ENCODE peak calls at places on chromosomes 11 and 22, in four cellular contexts. V, U, Q and O are unnamed samples.

GRCh38 chr22:48473202-48473601 is 1354.5 kb downstream of the BRD1 start:
- DNase-seq in Q (peak), V (no peak), U (no peak), O (no peak)

GRCh38 chr11:12682730-12683500 is 8.7 kb downstream of the TEAD1 start:
- DNase-seq in U (no peak), V (peak), Q (no peak), O (no peak)

GRCh38 chr22:44625981-44626687 is 75.9 kb upstream of the PRR5 start:
- DNase-seq in U (peak), V (peak), Q (peak), O (peak)

GRCh38 chr11:86460461-86461404 is 86.0 kb downstream of the CCDC81 start:
- DNase-seq in V (no peak), Q (no peak), U (no peak), O (peak)

GRCh38 chr22:33248927-33249326 is 190.7 kb upstream of the SYN3 start:
- DNase-seq in U (no peak), Q (no peak), V (no peak), O (no peak)

GRCh38 chr22:29788339-29789279 is 21.4 kb downstream of the UQCR10 start:
- DNase-seq in V (peak), Q (no peak), U (no peak), O (no peak)

GRCh38 chr11:35855685-35856084 is 88.2 kb upstream of the LDLRAD3 start:
- DNase-seq in V (no peak), Q (no peak), U (no peak), O (no peak)

GRCh38 chr11:28476053-28476452 is 367.9 kb downstream of the METTL15 start:
- DNase-seq in V (no peak), U (no peak), Q (no peak), O (no peak)

GRCh38 chr22:22840778-22841177 is 46.8 kb upstream of the IGLL5 start:
- DNase-seq in V (no peak), U (no peak), Q (no peak), O (no peak)

GRCh38 chr11:43830928-43831440 is 49.6 kb upstream of the ALKBH3 start:
- DNase-seq in U (peak), V (peak), Q (no peak), O (peak)

GRCh38 chr22:19873138-19873959 is 18.7 kb upstream of the GNB1L start:
- DNase-seq in V (no peak), Q (no peak), U (no peak), O (no peak)

GRCh38 chr11:2086239-2087040 is 52.7 kb downstream of the IGF2 start:
- DNase-seq in U (no peak), Q (no peak), V (no peak), O (no peak)

GRCh38 chr11:47918882-47919495 is 61.4 kb upstream of the PTPRJ start:
- DNase-seq in Q (no peak), U (no peak), V (peak), O (peak)

GRCh38 chr22:46360891-46361290 is 25.4 kb downstream of the TRMU start:
- DNase-seq in U (no peak), Q (no peak), V (no peak), O (no peak)

GRCh38 chr11:35087648-35088047 is 51.3 kb upstream of the CD44 start:
- DNase-seq in V (no peak), Q (no peak), U (no peak), O (peak)

GRCh38 chr11:122215244-122215992 is 99.4 kb upstream of the BLID start:
- DNase-seq in V (peak), U (peak), Q (peak), O (peak)

GRCh38 chr22:22195265-22196017 is 49.1 kb upstream of the VPREB1 start:
- DNase-seq in Q (peak), U (peak), V (peak), O (peak)

GRCh38 chr22:22187299-22187698 is 57.3 kb upstream of the VPREB1 start:
- DNase-seq in V (no peak), Q (no peak), U (no peak), O (no peak)

GRCh38 chr11:79195209-79195608 is 245.6 kb downstream of the TENM4 start:
- DNase-seq in Q (no peak), V (no peak), U (no peak), O (no peak)

GRCh38 chr22:39405346-39406085 is 5.9 kb downstream of the TAB1 start:
- DNase-seq in Q (no peak), U (no peak), V (no peak), O (no peak)

GRCh38 chr22:19497245-19497644 is 17.5 kb downstream of the CDC45 start:
- DNase-seq in V (no peak), Q (no peak), U (no peak), O (peak)

GRCh38 chr11:12460441-12460840 is 83.1 kb downstream of the PARVA start:
- DNase-seq in Q (no peak), V (no peak), U (no peak), O (peak)

GRCh38 chr11:19350093-19350665 is 109.4 kb upstream of the E2F8 start:
- DNase-seq in Q (no peak), V (no peak), U (no peak), O (no peak)

GRCh38 chr22:30263883-30264282 is 2.8 kb downstream of the OSM start:
- DNase-seq in U (no peak), V (no peak), Q (no peak), O (no peak)

GRCh38 chr22:21451545-21452520 is 15.4 kb upstream of the TMEM191C start:
- DNase-seq in Q (peak), U (no peak), V (no peak), O (no peak)

GRCh38 chr11:12724301-12725046 is 50.3 kb downstream of the TEAD1 start:
- DNase-seq in U (no peak), Q (peak), V (peak), O (peak)

GRCh38 chr11:45037425-45038005 is 86.8 kb upstream of the TP53I11 start:
- DNase-seq in V (no peak), Q (no peak), U (no peak), O (no peak)

GRCh38 chr22:50270302-50271010 is at the start of gene MAPK11:
- DNase-seq in Q (peak), V (peak), U (peak), O (peak)

GRCh38 chr11:120432056-120433018 is 79.2 kb upstream of the GRIK4 start:
- DNase-seq in Q (no peak), V (peak), U (no peak), O (peak)

GRCh38 chr11:77094841-77095365 is 7.7 kb upstream of the OMP start:
- DNase-seq in U (no peak), Q (no peak), V (no peak), O (no peak)

GRCh38 chr11:77502501-77502900 is 28.6 kb upstream of the PAK1 start:
- DNase-seq in U (no peak), Q (no peak), V (no peak), O (no peak)

GRCh38 chr11:95790933-95791247 is 592 bp downstream of the CEP57 start:
- DNase-seq in Q (peak), V (peak), U (peak), O (peak)

GRCh38 chr22:47307812-47308211 is 545.4 kb downstream of the TBC1D22A start:
- DNase-seq in V (no peak), Q (no peak), U (no peak), O (no peak)

GRCh38 chr11:66471142-66471541 is 4.4 kb downstream of the PELI3 start:
- DNase-seq in U (no peak), Q (no peak), V (no peak), O (no peak)
- H2BK12ac ChIP-seq in U (no peak), Q (no peak), V (no peak), O (no peak)

GRCh38 chr11:130480721-130481140 is 32.3 kb downstream of the ADAMTS15 start:
- DNase-seq in Q (no peak), U (no peak), V (no peak), O (peak)
- H3K23ac ChIP-seq in Q (no peak), U (no peak), V (no peak), O (no peak)

GRCh38 chr11:46407635-46408034 is 16.1 kb upstream of the CHRM4 start:
- DNase-seq in Q (no peak), V (no peak), U (no peak), O (no peak)

GRCh38 chr11:46408407-46408986 is 16.9 kb upstream of the CHRM4 start:
- DNase-seq in Q (no peak), V (no peak), U (no peak), O (no peak)

GRCh38 chr11:46402957-46403902 is 11.7 kb upstream of the CHRM4 start:
- DNase-seq in Q (no peak), U (no peak), V (no peak), O (no peak)

GRCh38 chr11:46410021-46410420 is 18.4 kb upstream of the CHRM4 start:
- DNase-seq in Q (peak), V (no peak), U (no peak), O (no peak)

DNA sequence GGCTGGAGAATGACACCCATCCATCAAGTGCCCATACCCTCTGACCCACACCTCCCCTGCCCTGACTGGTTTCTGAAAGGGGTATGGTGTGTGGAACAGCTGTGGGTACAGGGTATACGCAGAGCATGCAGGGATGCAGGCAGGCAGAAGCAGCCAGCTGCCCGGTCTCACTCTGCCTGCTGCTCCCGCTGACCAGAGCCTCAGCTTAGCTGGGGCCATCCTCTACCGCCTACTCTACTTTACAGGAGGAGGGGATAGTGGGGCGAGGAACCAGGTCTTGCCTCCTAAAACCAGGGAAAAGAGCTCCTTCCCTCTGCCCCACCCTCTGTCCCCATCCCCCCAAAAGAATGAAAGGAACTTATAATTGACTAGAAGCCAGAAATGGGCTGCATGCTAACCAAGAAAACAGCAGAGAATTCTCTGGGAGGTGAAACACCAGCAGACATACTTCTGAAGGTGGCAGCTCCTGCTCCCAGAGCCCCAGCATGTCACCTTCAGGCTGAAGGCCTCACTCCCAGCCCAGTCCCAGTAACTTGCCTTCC is 13.0 kb upstream of the CHRM4 start:
- DNase-seq in U (no peak), V (no peak), Q (no peak), O (no peak)
- H3K4ac ChIP-seq in U (no peak), V (no peak), Q (no peak), O (no peak)

DNA sequence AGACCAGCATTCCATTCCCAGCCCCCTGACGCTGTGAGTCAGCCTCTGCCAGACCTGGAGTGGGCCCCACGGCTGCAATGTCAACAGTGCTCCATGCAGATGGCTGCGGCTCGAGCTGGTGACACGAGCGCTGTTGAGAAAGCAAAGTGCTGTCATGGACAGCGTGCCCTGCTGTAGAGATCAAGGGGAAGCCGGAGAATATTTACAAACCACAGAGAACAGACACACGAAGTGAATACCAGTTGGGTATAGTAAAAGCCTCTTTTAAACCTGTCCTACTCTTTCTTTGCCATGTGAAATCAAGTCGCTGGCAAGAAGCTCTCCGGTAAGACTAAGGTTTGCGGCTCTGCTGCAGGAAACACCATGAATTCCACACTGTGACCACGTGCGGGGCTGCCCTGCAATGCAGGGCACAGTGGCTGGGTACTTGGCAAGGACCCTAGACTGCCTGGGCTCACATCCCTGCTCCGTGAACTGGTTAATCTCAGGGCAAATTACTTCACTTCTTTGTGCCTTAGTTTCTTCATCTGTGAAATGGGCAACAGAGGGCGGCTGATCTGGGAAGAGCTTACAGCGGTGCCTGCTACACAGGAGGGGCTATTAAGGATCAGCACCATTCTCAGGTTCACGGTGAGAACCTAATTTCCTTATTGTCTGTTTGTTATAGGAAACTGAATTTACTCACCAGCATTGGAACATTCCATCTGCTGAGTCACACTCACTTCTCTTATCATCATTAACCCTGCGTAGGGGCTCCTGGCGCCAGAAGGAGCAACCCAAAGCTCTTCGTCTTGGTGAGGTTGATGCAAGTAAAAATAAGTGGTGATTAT is 27.8 kb upstream of the ELFN2 start:
- DNase-seq in U (no peak), V (peak), Q (no peak), O (peak)
- H2BK12ac ChIP-seq in U (no peak), V (no peak), Q (no peak), O (peak)

DNA sequence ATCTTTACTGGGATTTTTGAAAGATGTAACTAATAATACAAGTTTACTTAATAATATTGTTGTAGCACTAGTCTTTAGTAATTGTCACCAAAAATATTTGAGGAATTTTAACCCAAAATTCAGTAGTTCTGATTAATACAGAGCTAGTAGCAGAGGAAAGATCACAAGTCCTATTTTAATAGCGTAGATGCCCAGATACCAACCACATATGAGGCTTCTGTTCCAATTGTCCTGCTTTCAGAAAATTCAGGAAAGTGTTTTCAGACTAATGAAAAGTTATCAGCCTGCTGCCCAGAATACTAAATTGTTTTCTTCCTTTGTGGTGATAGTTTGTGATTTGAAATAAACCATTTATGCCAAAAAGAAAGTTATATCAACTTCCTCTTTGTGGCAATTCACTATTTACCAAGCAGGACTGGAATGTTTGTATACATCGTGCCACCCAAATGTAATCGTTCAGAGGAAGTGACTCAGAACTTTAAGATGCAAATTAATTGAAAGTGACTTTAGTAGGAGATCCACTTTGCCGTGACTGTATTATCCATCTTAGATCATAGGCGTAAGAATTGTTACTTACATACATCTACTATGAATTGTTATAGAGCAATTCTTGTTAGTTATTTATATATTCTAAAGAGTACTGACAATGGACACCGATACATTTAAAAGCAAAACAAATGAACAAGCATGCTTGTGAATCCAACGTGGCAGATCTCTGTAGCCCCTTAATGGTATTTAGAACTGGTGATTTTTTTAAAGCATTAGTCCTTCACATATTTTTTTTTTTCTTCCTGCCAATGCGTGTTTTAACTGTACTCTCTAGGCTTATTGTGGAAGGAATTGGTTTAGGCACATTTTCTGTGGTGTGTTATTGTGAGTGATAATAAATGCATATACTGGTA is 231.0 kb downstream of the DDX10 start:
- DNase-seq in V (no peak), U (no peak), Q (no peak), O (peak)
- H3K23ac ChIP-seq in V (no peak), U (no peak), Q (no peak), O (no peak)

GRCh38 chr11:3866206-3866605 is 10.7 kb downstream of the STIM1 start:
- DNase-seq in Q (no peak), U (no peak), V (peak), O (peak)

GRCh38 chr11:3867209-3868071 is 12.0 kb downstream of the STIM1 start:
- DNase-seq in U (no peak), V (no peak), Q (no peak), O (no peak)

GRCh38 chr11:3861698-3862097 is 6.2 kb downstream of the STIM1 start:
- DNase-seq in V (no peak), Q (no peak), U (no peak), O (no peak)

GRCh38 chr11:3865388-3866193 is 10.1 kb downstream of the STIM1 start:
- DNase-seq in U (no peak), Q (no peak), V (peak), O (peak)

GRCh38 chr11:3866836-3867208 is 11.4 kb downstream of the STIM1 start:
- DNase-seq in V (no peak), Q (no peak), U (no peak), O (no peak)
- H3K4ac ChIP-seq in V (no peak), Q (no peak), U (no peak), O (no peak)